ENCODE peak calls at places on chromosomes 3 and 15, in seven cellular contexts. One of them, this sample, is unnamed.
A peak's percentile ranks its signal among the peaks of the same experiment; 100 is the strongest.

GRCh38 chr3:57559526-57559925 is 3.5 kb downstream of the PDE12 start:
- DNase-seq in pancreas: no peak
- DNase-seq in upper lobe of right lung: no peak
- DNase-seq in breast epithelium: no peak
- DNase-seq in left ventricle myocardium inferior: no peak
- DNase-seq in lower lobe of right lung: no peak
- DNase-seq in left lung: no peak
- DNase-seq in this sample: no peak

GRCh38 chr3:126878664-126879063 is 104.3 kb upstream of the PLXNA1 start:
- DNase-seq in pancreas: no peak
- DNase-seq in upper lobe of right lung: no peak
- DNase-seq in breast epithelium: no peak
- DNase-seq in left ventricle myocardium inferior: no peak
- DNase-seq in lower lobe of right lung: no peak
- DNase-seq in left lung: no peak
- DNase-seq in this sample: no peak

GRCh38 chr3:124491098-124491497 is 239.2 kb upstream of the UMPS start:
- DNase-seq in pancreas: no peak
- DNase-seq in upper lobe of right lung: no peak
- DNase-seq in breast epithelium: no peak
- DNase-seq in left ventricle myocardium inferior: no peak
- DNase-seq in lower lobe of right lung: no peak
- DNase-seq in left lung: no peak
- DNase-seq in this sample: no peak

GRCh38 chr3:5317572-5317971 is 130.1 kb downstream of the EDEM1 start:
- DNase-seq in pancreas: no peak
- DNase-seq in upper lobe of right lung: no peak
- DNase-seq in breast epithelium: no peak
- DNase-seq in left ventricle myocardium inferior: no peak
- DNase-seq in lower lobe of right lung: no peak
- DNase-seq in left lung: no peak
- DNase-seq in this sample: no peak

GRCh38 chr3:185825639-185826481 is 1.0 kb upstream of the IGF2BP2 start:
- DNase-seq in pancreas: peak; percentile 59
- DNase-seq in upper lobe of right lung: peak; percentile 80
- DNase-seq in breast epithelium: no peak
- DNase-seq in left ventricle myocardium inferior: peak; percentile 36
- DNase-seq in lower lobe of right lung: peak; percentile 70
- DNase-seq in left lung: peak; percentile 63
- DNase-seq in this sample: peak; percentile 47

GRCh38 chr3:180070925-180071324 is 34.2 kb upstream of the PEX5L start:
- DNase-seq in pancreas: no peak
- DNase-seq in upper lobe of right lung: no peak
- DNase-seq in breast epithelium: no peak
- DNase-seq in left ventricle myocardium inferior: no peak
- DNase-seq in lower lobe of right lung: no peak
- DNase-seq in left lung: no peak
- DNase-seq in this sample: no peak

GRCh38 chr3:53114412-53115074 is 15.7 kb downstream of the RFT1 start:
- DNase-seq in pancreas: no peak
- DNase-seq in upper lobe of right lung: no peak
- DNase-seq in breast epithelium: no peak
- DNase-seq in left ventricle myocardium inferior: no peak
- DNase-seq in lower lobe of right lung: no peak
- DNase-seq in left lung: no peak
- DNase-seq in this sample: no peak

GRCh38 chr3:173397161-173398110 is at the start of gene NLGN1:
- DNase-seq in pancreas: peak; percentile 53
- DNase-seq in upper lobe of right lung: peak; percentile 83
- DNase-seq in breast epithelium: peak; percentile 61
- DNase-seq in left ventricle myocardium inferior: peak; percentile 72
- DNase-seq in lower lobe of right lung: peak; percentile 73
- DNase-seq in left lung: peak; percentile 70
- DNase-seq in this sample: no peak

GRCh38 chr15:72593838-72594237 is 60.7 kb upstream of the GOLGA6B start:
- DNase-seq in pancreas: no peak
- DNase-seq in upper lobe of right lung: no peak
- DNase-seq in breast epithelium: no peak
- DNase-seq in left ventricle myocardium inferior: no peak
- DNase-seq in lower lobe of right lung: no peak
- DNase-seq in left lung: no peak
- DNase-seq in this sample: no peak

GRCh38 chr3:121834079-121834730 is 655 bp downstream of the IQCB1 start:
- DNase-seq in pancreas: no peak
- DNase-seq in upper lobe of right lung: no peak
- DNase-seq in breast epithelium: no peak
- DNase-seq in left ventricle myocardium inferior: no peak
- DNase-seq in lower lobe of right lung: no peak
- DNase-seq in left lung: no peak
- DNase-seq in this sample: no peak

GRCh38 chr15:37375529-37375928 is 275.2 kb upstream of the MEIS2 start:
- DNase-seq in pancreas: no peak
- DNase-seq in upper lobe of right lung: no peak
- DNase-seq in breast epithelium: no peak
- DNase-seq in left ventricle myocardium inferior: no peak
- DNase-seq in lower lobe of right lung: no peak
- DNase-seq in left lung: no peak
- DNase-seq in this sample: no peak

GRCh38 chr3:177552051-177552450 is 354.8 kb upstream of the TBL1XR1 start:
- DNase-seq in pancreas: no peak
- DNase-seq in upper lobe of right lung: no peak
- DNase-seq in breast epithelium: no peak
- DNase-seq in left ventricle myocardium inferior: no peak
- DNase-seq in lower lobe of right lung: no peak
- DNase-seq in left lung: no peak
- DNase-seq in this sample: no peak

GRCh38 chr3:70360985-70361384 is 48.5 kb upstream of the MDFIC2 start:
- DNase-seq in pancreas: no peak
- DNase-seq in upper lobe of right lung: no peak
- DNase-seq in breast epithelium: no peak
- DNase-seq in left ventricle myocardium inferior: no peak
- DNase-seq in lower lobe of right lung: no peak
- DNase-seq in left lung: no peak
- DNase-seq in this sample: no peak

GRCh38 chr15:90099868-90100854 is 2.1 kb downstream of the IDH2 start:
- DNase-seq in pancreas: peak; percentile 73
- DNase-seq in upper lobe of right lung: no peak
- DNase-seq in breast epithelium: peak; percentile 78
- DNase-seq in left ventricle myocardium inferior: no peak
- DNase-seq in lower lobe of right lung: no peak
- DNase-seq in left lung: no peak
- DNase-seq in this sample: no peak

GRCh38 chr15:47186071-47186470 is 531.2 kb upstream of the SEMA6D start:
- DNase-seq in pancreas: no peak
- DNase-seq in upper lobe of right lung: no peak
- DNase-seq in breast epithelium: no peak
- DNase-seq in left ventricle myocardium inferior: no peak
- DNase-seq in lower lobe of right lung: no peak
- DNase-seq in left lung: no peak
- DNase-seq in this sample: no peak

GRCh38 chr3:194779729-194780224 is 94.1 kb downstream of the FAM43A start:
- DNase-seq in pancreas: no peak
- DNase-seq in upper lobe of right lung: no peak
- DNase-seq in breast epithelium: no peak
- DNase-seq in left ventricle myocardium inferior: peak; percentile 24
- DNase-seq in lower lobe of right lung: no peak
- DNase-seq in left lung: no peak
- DNase-seq in this sample: no peak

GRCh38 chr15:45653702-45654424 is 19.0 kb downstream of the SQOR start:
- DNase-seq in pancreas: no peak
- DNase-seq in upper lobe of right lung: no peak
- DNase-seq in breast epithelium: no peak
- DNase-seq in left ventricle myocardium inferior: no peak
- DNase-seq in lower lobe of right lung: no peak
- DNase-seq in left lung: no peak
- DNase-seq in this sample: no peak

GRCh38 chr15:89761009-89761831 is 10.2 kb upstream of the MESP1 start:
- DNase-seq in pancreas: peak; percentile 72
- DNase-seq in upper lobe of right lung: no peak
- DNase-seq in breast epithelium: peak; percentile 77
- DNase-seq in left ventricle myocardium inferior: no peak
- DNase-seq in lower lobe of right lung: peak; percentile 66
- DNase-seq in left lung: peak; percentile 74
- DNase-seq in this sample: no peak

GRCh38 chr3:14925729-14926591 is 21.4 kb upstream of the NR2C2 start:
- DNase-seq in pancreas: no peak
- DNase-seq in upper lobe of right lung: peak; percentile 40
- DNase-seq in breast epithelium: no peak
- DNase-seq in left ventricle myocardium inferior: no peak
- DNase-seq in lower lobe of right lung: no peak
- DNase-seq in left lung: no peak
- DNase-seq in this sample: no peak

GRCh38 chr15:66846811-66847210 is 144.8 kb downstream of the SMAD6 start:
- DNase-seq in pancreas: no peak
- DNase-seq in upper lobe of right lung: peak; percentile 46
- DNase-seq in breast epithelium: no peak
- DNase-seq in left ventricle myocardium inferior: no peak
- DNase-seq in lower lobe of right lung: peak; percentile 15
- DNase-seq in left lung: no peak
- DNase-seq in this sample: no peak
- H3K27ac ChIP-seq in pancreas: no peak overlapping the region
- H3K27ac ChIP-seq in upper lobe of right lung: no peak overlapping the region
- H3K27ac ChIP-seq in breast epithelium: no peak overlapping the region
- H3K27ac ChIP-seq in left ventricle myocardium inferior: no peak overlapping the region
- H3K27ac ChIP-seq in lower lobe of right lung: no peak overlapping the region
- H3K27ac ChIP-seq in left lung: no peak overlapping the region
- H3K27ac ChIP-seq in this sample: no peak overlapping the region

DNA sequence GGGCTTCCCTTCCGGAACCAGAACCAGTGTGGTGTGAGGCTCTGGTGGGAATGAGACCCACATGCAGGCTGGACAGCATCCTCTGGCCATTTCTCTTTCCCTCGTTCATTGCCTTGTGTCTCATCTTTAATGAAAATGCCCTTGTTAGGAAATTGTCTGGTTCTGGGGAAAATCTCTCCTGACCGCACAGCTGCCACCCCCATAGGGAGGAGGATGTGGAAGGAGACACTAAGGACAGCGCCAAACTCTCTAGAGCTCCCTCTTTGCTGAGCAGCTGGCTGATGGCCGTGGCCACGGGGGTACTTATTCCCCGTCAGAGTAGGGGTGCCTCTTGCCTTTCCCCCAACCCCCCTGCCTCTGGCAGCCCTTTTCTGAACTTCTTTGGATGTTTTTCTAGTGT is 297.6 kb upstream of the C2CD4B start:
- DNase-seq in pancreas: no peak
- DNase-seq in upper lobe of right lung: no peak
- DNase-seq in breast epithelium: no peak
- DNase-seq in left ventricle myocardium inferior: no peak
- DNase-seq in lower lobe of right lung: no peak
- DNase-seq in left lung: no peak
- DNase-seq in this sample: no peak
- H3K27ac ChIP-seq in pancreas: no peak overlapping the region
- H3K27ac ChIP-seq in upper lobe of right lung: no peak overlapping the region
- H3K27ac ChIP-seq in breast epithelium: peak overlapping the region; percentile 17
- H3K27ac ChIP-seq in left ventricle myocardium inferior: peak overlapping the region; percentile 50
- H3K27ac ChIP-seq in lower lobe of right lung: no peak overlapping the region
- H3K27ac ChIP-seq in left lung: no peak overlapping the region
- H3K27ac ChIP-seq in this sample: no peak overlapping the region

GRCh38 chr15:29196306-29196705 is 73.3 kb downstream of the NSMCE3 start:
- DNase-seq in pancreas: no peak
- DNase-seq in upper lobe of right lung: no peak
- DNase-seq in breast epithelium: no peak
- DNase-seq in left ventricle myocardium inferior: no peak
- DNase-seq in lower lobe of right lung: no peak
- DNase-seq in left lung: no peak
- DNase-seq in this sample: no peak
- H3K27ac ChIP-seq in pancreas: no peak overlapping the region
- H3K27ac ChIP-seq in upper lobe of right lung: no peak overlapping the region
- H3K27ac ChIP-seq in breast epithelium: no peak overlapping the region
- H3K27ac ChIP-seq in left ventricle myocardium inferior: no peak overlapping the region
- H3K27ac ChIP-seq in lower lobe of right lung: no peak overlapping the region
- H3K27ac ChIP-seq in left lung: no peak overlapping the region
- H3K27ac ChIP-seq in this sample: no peak overlapping the region

DNA sequence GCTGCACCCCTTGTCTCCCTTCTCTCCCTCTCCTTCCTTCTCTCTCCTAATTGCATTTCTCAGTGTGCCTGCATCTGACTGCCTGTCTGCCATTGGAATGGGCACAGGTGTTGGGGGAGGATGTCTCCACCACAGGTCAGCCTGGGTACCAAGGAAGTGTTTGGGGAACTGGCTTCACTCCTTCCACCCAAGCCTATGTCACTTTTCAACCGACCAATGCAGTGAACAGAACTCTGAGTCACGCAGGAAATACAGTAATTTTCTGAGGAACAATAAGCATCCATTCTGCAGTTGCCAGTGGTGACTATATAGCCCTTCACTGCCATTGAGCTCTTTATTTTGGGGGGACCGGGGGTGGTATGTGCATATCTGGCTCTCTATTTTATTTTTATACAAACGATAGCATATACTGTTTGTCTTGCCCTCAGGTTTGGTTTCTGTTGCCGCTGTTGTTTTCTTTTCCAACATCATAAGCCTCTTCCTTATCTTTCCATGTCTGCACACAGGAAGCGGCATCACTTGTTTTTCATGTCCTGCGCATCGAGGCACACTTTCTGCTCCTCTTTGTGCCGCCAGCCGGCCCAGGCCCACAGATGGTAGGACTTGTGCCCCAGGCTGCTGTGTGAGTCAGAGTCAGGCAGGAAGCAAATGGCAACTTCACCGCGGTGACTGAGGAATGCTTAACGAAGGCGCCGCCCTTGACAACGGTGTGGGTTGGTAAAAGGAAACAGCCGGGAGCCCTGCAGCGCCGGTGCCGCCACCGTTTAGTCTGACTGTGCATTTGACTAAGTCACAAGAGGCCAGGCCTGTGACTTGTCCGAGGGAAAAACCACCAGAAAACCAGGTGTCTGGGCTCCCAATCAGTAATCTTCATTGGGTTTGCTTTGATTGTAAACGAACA is 21.1 kb upstream of the CDCP1 start:
- DNase-seq in pancreas: peak; percentile 90
- DNase-seq in upper lobe of right lung: peak; percentile 92
- DNase-seq in breast epithelium: peak; percentile 96
- DNase-seq in left ventricle myocardium inferior: peak; percentile 58
- DNase-seq in lower lobe of right lung: peak; percentile 94
- DNase-seq in left lung: peak; percentile 91
- DNase-seq in this sample: peak; percentile 65
- H3K27ac ChIP-seq in pancreas: peak overlapping the region; percentile 79
- H3K27ac ChIP-seq in upper lobe of right lung: peak overlapping the region; percentile 51
- H3K27ac ChIP-seq in breast epithelium: peak overlapping the region; percentile 84
- H3K27ac ChIP-seq in left ventricle myocardium inferior: peak overlapping the region; percentile 26
- H3K27ac ChIP-seq in lower lobe of right lung: peak overlapping the region; percentile 59
- H3K27ac ChIP-seq in left lung: peak overlapping the region; percentile 71
- H3K27ac ChIP-seq in this sample: peak overlapping the region; percentile 11

DNA sequence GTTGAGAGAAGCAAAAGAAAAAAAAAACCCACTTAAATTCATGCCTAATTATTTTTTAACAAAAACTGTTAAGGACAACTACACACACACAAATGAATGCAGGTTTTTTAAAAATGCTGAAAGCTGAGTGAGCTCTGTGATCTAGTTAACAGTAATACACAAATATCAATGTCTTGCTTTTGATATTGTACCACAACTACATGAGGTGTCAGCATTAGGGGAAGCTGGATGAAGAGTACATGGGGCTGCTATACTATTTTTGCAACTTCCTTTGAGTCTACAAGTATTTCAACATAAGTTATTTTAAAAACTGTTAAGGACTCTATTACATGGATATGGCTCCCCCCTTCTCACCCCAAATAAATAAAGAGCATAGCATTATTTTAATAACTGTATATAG is 44.7 kb downstream of the SUCLG2 start:
- DNase-seq in pancreas: no peak
- DNase-seq in upper lobe of right lung: no peak
- DNase-seq in breast epithelium: no peak
- DNase-seq in left ventricle myocardium inferior: no peak
- DNase-seq in lower lobe of right lung: no peak
- DNase-seq in left lung: no peak
- DNase-seq in this sample: no peak
- H3K27ac ChIP-seq in pancreas: no peak overlapping the region
- H3K27ac ChIP-seq in upper lobe of right lung: no peak overlapping the region
- H3K27ac ChIP-seq in breast epithelium: no peak overlapping the region
- H3K27ac ChIP-seq in left ventricle myocardium inferior: no peak overlapping the region
- H3K27ac ChIP-seq in lower lobe of right lung: no peak overlapping the region
- H3K27ac ChIP-seq in left lung: no peak overlapping the region
- H3K27ac ChIP-seq in this sample: no peak overlapping the region

GRCh38 chr3:11602886-11603285 is 40.8 kb downstream of the VGLL4 start:
- DNase-seq in pancreas: no peak
- DNase-seq in upper lobe of right lung: no peak
- DNase-seq in breast epithelium: no peak
- DNase-seq in left ventricle myocardium inferior: no peak
- DNase-seq in lower lobe of right lung: no peak
- DNase-seq in left lung: no peak
- DNase-seq in this sample: no peak
- H3K27ac ChIP-seq in pancreas: no peak overlapping the region
- H3K27ac ChIP-seq in upper lobe of right lung: peak overlapping the region; percentile 80
- H3K27ac ChIP-seq in breast epithelium: peak overlapping the region; percentile 91
- H3K27ac ChIP-seq in left ventricle myocardium inferior: peak overlapping the region; percentile 90
- H3K27ac ChIP-seq in lower lobe of right lung: peak overlapping the region; percentile 81
- H3K27ac ChIP-seq in left lung: peak overlapping the region; percentile 68
- H3K27ac ChIP-seq in this sample: no peak overlapping the region